ENCODE peak calls at places on chromosomes 12 and 14, in four cellular contexts. I is lung, C is NCI-H146, R is NCI-H1105 treated with DMSO at 0.1 percent for 48 hours. Y is an unnamed sample.

GRCh38 chr12:70670948-70671347 is 33.7 kb upstream of the PTPRB start:
- DNase-seq in I (no peak), C (no peak), R (no peak), Y (no peak)

GRCh38 chr12:91579516-91580263 is 397.1 kb upstream of the DCN start:
- DNase-seq in I (no peak), C (no peak), R (no peak), Y (no peak)

GRCh38 chr14:59303216-59303615 is 114.7 kb downstream of the DAAM1 start:
- DNase-seq in I (no peak), C (no peak), R (no peak), Y (no peak)

GRCh38 chr12:93166891-93167307 is 210.8 kb upstream of the NUDT4 start:
- DNase-seq in I (no peak), C (no peak), R (no peak), Y (no peak)

GRCh38 chr14:99524091-99524661 is 43.0 kb downstream of the CCNK start:
- DNase-seq in I (no peak), C (no peak), R (no peak), Y (no peak)

GRCh38 chr12:78177298-78177697 is 346.6 kb downstream of the NAV3 start:
- DNase-seq in I (no peak), C (no peak), R (no peak), Y (no peak)

GRCh38 chr12:45435945-45436710 is 220.2 kb downstream of the ANO6 start:
- DNase-seq in I (no peak), C (no peak), R (no peak), Y (no peak)

GRCh38 chr12:114400925-114401324 is 5.0 kb downstream of the TBX5 start:
- DNase-seq in I (no peak), C (no peak), R (no peak), Y (no peak)

GRCh38 chr14:103684471-103684870 is 30.8 kb downstream of the XRCC3 start:
- DNase-seq in I (no peak), C (no peak), R (no peak), Y (no peak)

GRCh38 chr12:25051583-25052190 is 102.8 kb upstream of the BCAT1 start:
- DNase-seq in I (no peak), C (no peak), R (no peak), Y (no peak)

GRCh38 chr12:71128191-71128590 is 29.6 kb downstream of the TSPAN8 start:
- DNase-seq in I (peak), C (no peak), R (peak), Y (no peak)

GRCh38 chr14:53147893-53148292 is 5.2 kb downstream of the DDHD1 start:
- DNase-seq in I (no peak), C (no peak), R (no peak), Y (no peak)

Y was measured in GM04503.